ENCODE peak calls at places on chromosomes 13 and 19, in four cellular contexts. A, W, E and R are unnamed samples.

GRCh38 chr19:30862876-30863275 is 486.4 kb downstream of the TSHZ3 start:
- DNase-seq in W (no peak), A (no peak), E (no peak), R (peak)

GRCh38 chr13:28558126-28558525 is 63.2 kb upstream of the FLT1 start:
- DNase-seq in W (no peak), E (no peak), A (no peak), R (no peak)

GRCh38 chr13:42043676-42044075 is 4.8 kb upstream of the DGKH start:
- DNase-seq in W (no peak), A (no peak), E (no peak), R (no peak)

GRCh38 chr13:78160793-78161192 is 242.2 kb upstream of the EDNRB start:
- DNase-seq in A (no peak), W (no peak), E (no peak), R (no peak)

GRCh38 chr13:24133396-24133795 is 27.1 kb upstream of the SPATA13 start:
- DNase-seq in W (no peak), E (no peak), A (no peak), R (no peak)

GRCh38 chr19:28793391-28794168 is 419.4 kb downstream of the UQCRFS1 start:
- DNase-seq in W (no peak), A (no peak), E (peak), R (no peak)

GRCh38 chr13:66532146-66532545 is 698.0 kb downstream of the PCDH9 start:
- DNase-seq in A (no peak), W (no peak), E (no peak), R (no peak)

GRCh38 chr13:108419768-108420167 is 150.2 kb downstream of the TNFSF13B start:
- DNase-seq in A (no peak), E (no peak), W (no peak), R (no peak)

GRCh38 chr13:90008707-90009149 is 1338.8 kb upstream of the MIR17HG start:
- DNase-seq in E (no peak), W (no peak), A (no peak), R (no peak)

GRCh38 chr19:29515706-29516357 is 10.0 kb upstream of the VSTM2B start:
- DNase-seq in E (no peak), A (no peak), W (no peak), R (no peak)

GRCh38 chr13:41919741-41920487 is 41.0 kb downstream of the VWA8 start:
- DNase-seq in E (no peak), W (no peak), A (no peak), R (no peak)

GRCh38 chr13:28822161-28822560 is 2.0 kb downstream of the MTUS2 start:
- DNase-seq in A (no peak), E (no peak), W (no peak), R (no peak)

GRCh38 chr13:23610966-23611486 is 40.8 kb downstream of the TNFRSF19 start:
- DNase-seq in E (peak), A (no peak), W (no peak), R (no peak)

GRCh38 chr19:31572671-31573298 is 223.5 kb upstream of the TSHZ3 start:
- DNase-seq in W (no peak), A (no peak), E (no peak), R (peak)

GRCh38 chr13:19075418-19075817 is 106.2 kb downstream of the TUBA3C start:
- DNase-seq in W (no peak), A (no peak), E (no peak), R (no peak)

GRCh38 chr13:43230989-43231388 is 207.6 kb downstream of the DNAJC15 start:
- DNase-seq in E (no peak), A (no peak), W (no peak), R (no peak)

GRCh38 chr13:99432637-99433542 is 68.4 kb upstream of the TM9SF2 start:
- DNase-seq in W (no peak), E (peak), A (no peak), R (peak)
- H3K4me3 ChIP-seq in W (peak), E (peak), A (no peak), R (no peak)

GRCh38 chr19:18171605-18172327 is 1.8 kb upstream of the IFI30 start:
- DNase-seq in E (no peak), W (no peak), A (no peak), R (no peak)
- TF ChIP-seq POLR2A in E (no peak), W (no peak), A (no peak), R (no peak)

GRCh38 chr19:4620675-4621074 is 18.6 kb upstream of the TNFAIP8L1 start:
- DNase-seq in E (no peak), A (no peak), W (no peak), R (no peak)

GRCh38 chr19:4624301-4624700 is 15.0 kb upstream of the TNFAIP8L1 start:
- DNase-seq in W (no peak), E (no peak), A (no peak), R (no peak)

GRCh38 chr19:4624733-4625362 is 14.5 kb upstream of the TNFAIP8L1 start:
- DNase-seq in A (no peak), W (no peak), E (no peak), R (no peak)

GRCh38 chr19:4619668-4620294 is 19.5 kb upstream of the TNFAIP8L1 start:
- DNase-seq in E (no peak), A (no peak), W (no peak), R (no peak)

GRCh38 chr19:4622695-4623421 is 16.5 kb upstream of the TNFAIP8L1 start:
- DNase-seq in E (no peak), W (no peak), A (no peak), R (no peak)
- TF ChIP-seq CTCF in E (no peak), W (no peak), A (no peak), R (no peak)

GRCh38 chr19:17846146-17846545 is 1.6 kb downstream of the JAK3 start:
- DNase-seq in W (no peak), E (no peak), A (no peak), R (no peak)
- H3K4me3 ChIP-seq in W (no peak), E (peak), A (no peak), R (no peak)